ENCODE peak calls at places on chromosomes 16 and 17, in four cellular contexts. O, Q, V and C are unnamed samples.

GRCh38 chr16:67279296-67280089 is at the start of gene PLEKHG4:
- DNase-seq in O (peak), Q (peak), V (peak), C (peak)

GRCh38 chr16:4611337-4612023 is 3.2 kb downstream of the UBALD1 start:
- DNase-seq in O (peak), Q (peak), V (no peak), C (no peak)

GRCh38 chr17:79752175-79752574 is 21.4 kb downstream of the ENPP7 start:
- DNase-seq in O (no peak), Q (no peak), V (no peak), C (no peak)

GRCh38 chr17:9928601-9929341 is 23.7 kb upstream of the RCVRN start:
- DNase-seq in O (peak), Q (no peak), V (peak), C (peak)

GRCh38 chr17:50150354-50151040 is at the start of gene PPP1R9B:
- DNase-seq in O (no peak), Q (no peak), V (no peak), C (no peak)

GRCh38 chr17:8326591-8327583 is 12.8 kb upstream of the ODF4 start:
- DNase-seq in O (peak), Q (no peak), V (no peak), C (no peak)

GRCh38 chr17:2710804-2711607 is 558 bp downstream of the CLUH start:
- DNase-seq in O (no peak), Q (no peak), V (no peak), C (no peak)

GRCh38 chr16:69187387-69187890 is 475 bp downstream of the SNTB2 start:
- DNase-seq in O (peak), Q (peak), V (peak), C (no peak)

GRCh38 chr16:55552621-55553020 is 13.9 kb upstream of the CAPNS2 start:
- DNase-seq in O (peak), Q (no peak), V (peak), C (no peak)

GRCh38 chr16:22206847-22207714 is 1.0 kb downstream of the EEF2K start:
- DNase-seq in O (peak), Q (peak), V (peak), C (peak)

GRCh38 chr17:42548070-42548837 is 4.5 kb upstream of the HSD17B1 start:
- DNase-seq in O (peak), Q (no peak), V (peak), C (no peak)

DNA sequence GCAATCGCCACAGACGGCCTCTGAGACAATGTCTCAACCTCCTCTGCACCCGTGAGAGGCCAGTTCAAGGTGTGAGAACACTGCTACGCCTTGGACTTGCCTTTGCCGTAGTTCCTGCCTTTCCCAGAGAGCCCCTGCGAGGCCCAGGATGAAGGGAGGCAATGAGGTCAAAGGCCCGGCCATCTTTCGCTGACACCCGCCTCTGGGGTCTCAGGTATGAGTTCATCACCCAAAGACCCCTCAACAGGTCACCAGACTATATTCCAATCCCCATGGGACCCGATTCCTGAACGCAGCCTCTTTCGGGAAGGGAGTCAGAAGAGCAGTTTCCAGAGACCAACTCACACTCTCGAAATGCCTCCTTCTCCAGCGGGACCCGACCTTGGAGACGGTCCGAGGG is 573.5 kb downstream of the KCNJ18 start:
- DNase-seq in O (no peak), Q (no peak), V (no peak), C (no peak)
- H3K4me3 ChIP-seq in O (no peak), Q (no peak), V (no peak), C (peak)

DNA sequence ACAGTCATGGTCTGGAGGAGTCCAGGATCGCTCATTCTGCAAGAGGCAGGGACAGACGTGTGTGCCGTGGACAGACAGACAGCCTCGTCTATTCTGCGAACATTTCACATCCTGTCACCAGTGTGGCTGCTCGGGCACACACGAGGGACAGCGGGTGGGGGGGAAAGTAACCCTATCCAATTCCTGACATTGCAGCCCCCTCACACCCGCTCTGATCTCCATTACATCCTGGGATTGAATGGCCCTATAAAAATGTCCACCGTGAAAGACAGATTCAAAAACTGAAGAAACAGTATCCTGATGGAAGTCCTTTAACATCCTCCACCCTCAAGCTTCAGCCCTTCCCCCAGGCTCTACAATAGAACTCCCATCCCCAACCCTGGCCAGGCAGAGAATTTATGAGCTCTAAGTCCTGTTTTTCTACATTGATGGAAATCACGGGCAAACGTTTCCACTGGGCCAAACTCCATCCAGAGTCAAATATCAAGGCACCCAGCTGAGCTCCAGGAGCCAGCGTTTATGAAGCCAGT is 39.4 kb downstream of the HS3ST3A1 start:
- DNase-seq in O (no peak), Q (no peak), V (peak), C (no peak)
- H3K4me3 ChIP-seq in O (no peak), Q (no peak), V (no peak), C (no peak)

GRCh38 chr16:2035431-2036199 is 8.9 kb downstream of the NHERF2 start:
- DNase-seq in O (peak), Q (peak), V (no peak), C (no peak)
- H3K4me3 ChIP-seq in O (no peak), Q (peak), V (no peak), C (no peak)

DNA sequence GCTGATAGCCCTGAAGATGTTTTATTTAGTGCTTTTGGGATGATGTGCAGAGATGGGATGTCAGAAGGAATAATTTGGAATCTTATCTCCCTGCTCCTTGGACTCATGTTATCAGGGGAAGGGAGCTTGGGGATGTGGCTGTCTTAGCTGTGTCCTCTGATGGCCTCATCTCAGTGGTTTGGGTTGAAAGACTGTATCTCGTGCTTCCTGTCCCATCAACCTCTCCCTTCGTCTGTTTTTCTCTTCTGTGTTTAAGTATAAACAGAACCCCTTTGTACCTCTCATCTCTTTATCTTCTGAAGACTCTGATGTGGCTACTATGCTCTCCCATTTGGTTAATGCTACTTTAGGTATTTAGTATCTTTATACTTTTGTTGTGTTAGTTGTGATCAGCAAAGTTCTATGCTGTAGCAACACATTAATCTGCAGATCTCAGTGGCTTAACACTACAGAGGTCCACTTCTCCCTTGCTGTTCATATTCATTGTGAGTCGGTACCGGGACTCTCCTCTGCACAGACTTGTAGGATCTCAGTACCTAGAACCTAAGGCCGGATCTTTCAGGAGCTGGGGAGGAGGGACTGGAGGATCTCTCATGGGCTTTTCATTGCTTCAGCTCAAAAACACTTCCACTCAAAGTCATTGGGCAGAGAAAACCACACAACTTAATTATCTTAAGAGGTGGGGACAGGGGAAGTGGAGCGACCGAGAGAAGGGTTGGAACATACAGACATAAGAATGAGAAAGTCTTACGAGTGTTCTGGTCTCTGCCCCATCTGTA is 28.8 kb downstream of the PRKCA start:
- DNase-seq in O (peak), Q (no peak), V (no peak), C (no peak)
- H3K4me3 ChIP-seq in O (no peak), Q (no peak), V (no peak), C (no peak)

GRCh38 chr17:76446449-76447231 is 6.3 kb downstream of the UBE2O start:
- DNase-seq in O (peak), Q (peak), V (peak), C (no peak)
- H3K4me3 ChIP-seq in O (no peak), Q (no peak), V (no peak), C (peak)

DNA sequence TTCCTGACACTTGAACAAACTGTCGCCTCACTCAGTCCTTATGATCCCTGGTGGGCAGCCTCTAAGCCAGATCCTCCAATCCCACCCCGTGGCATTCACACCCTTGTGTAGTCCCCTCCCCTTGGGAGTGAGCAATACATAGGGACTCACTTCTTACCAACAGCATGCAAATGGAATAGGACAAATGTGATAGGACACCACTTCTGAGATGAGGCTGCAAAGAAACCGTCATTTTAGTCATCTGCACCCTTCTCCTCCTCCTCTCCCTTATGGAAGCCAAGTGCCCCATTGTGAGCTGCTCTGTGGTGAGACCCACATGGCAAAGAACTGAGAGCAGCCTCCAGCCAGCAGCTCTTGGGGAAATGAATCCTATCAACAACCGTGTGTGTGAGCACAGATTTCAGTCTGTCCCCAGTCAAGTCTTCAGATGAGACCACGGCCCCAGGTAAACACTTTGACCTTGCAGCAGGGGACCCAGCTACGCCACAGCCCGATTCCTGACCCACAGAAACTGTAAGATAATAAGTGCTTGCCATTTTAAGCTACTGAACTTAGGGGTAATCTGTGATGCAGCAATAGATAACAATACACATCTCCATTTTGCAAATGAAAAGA is 46.9 kb downstream of the ZFHX3 start:
- DNase-seq in O (no peak), Q (peak), V (no peak), C (no peak)
- H3K4me3 ChIP-seq in O (no peak), Q (peak), V (no peak), C (no peak)

DNA sequence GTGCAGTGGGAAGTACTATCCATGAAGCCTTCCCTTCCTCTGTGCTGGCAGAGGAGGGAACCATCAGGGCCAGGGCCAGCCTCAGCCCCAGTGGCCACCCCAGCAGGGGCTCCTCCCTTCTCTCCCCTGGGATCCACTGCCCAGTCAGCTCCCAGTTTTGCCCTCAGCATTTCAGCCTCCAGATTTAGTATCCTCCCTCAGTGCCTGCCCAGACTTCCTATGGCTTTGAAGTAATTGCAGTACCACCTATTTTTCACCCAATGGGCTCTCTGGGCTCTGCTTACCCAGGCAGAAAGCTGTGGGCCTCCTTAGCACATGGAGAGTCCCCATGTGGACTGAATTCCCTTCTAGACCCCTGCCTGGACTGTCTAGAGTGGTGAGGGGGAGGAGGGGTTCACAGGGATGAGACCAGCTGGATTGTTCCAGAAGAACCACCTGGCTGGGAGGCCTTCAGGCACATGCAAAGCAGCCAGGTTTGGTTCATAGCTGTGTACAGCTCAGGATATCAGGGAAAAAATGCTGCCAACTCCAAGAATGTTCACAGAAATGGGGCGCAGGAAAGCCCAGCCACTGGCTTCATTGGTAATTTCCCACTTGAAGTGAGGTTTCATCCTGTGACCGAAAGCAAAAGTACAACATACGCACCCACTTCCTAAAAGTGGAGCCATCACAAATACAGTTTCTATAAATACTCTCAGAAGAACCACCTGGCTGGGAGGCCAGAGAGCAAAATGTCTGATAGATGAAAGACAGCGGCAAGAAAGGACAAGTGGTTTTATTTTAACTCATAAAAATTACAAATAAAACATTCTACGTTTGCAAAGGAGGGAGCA is 15.2 kb upstream of the HERPUD1 start:
- DNase-seq in O (no peak), Q (peak), V (no peak), C (no peak)
- H3K4me3 ChIP-seq in O (no peak), Q (no peak), V (no peak), C (no peak)

DNA sequence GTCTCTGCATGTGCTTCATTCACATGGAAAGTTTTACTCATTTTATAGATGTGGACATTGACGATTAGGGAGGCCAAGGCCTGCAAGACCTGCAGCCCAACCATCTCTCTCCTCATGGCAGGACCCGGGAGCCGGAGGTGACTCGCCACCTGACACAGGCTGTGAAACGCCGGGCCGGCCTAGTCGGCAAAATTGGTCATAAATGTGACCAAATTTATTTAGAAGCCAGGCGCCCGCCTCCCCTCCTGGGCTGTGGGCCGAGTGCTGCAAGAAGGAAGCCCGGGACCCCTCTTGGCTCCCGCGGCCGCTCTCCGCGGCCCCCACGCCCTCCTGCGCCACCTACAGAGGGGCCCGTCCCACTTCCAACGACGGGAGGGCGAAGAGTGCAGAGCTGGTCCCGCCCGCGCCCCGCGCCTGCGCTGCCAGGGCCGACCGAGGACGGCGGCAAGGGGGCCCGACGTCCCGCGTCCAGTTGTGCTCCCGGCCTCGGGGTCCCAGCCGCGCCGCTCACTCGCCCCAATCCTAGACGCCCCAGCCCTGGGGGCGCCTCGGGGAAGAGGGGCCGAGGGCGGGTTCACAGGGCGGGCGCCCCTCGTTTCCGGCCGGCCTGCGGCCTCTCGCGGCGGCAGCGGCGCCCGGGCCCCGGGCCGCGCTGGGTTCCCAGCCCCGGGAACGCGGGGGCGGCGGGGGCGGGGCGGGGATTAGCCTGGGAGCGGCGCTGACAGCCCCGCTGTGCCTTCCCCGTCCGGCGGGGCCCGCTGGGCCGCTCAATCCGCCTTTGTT is 47.5 kb downstream of the WNT3 start:
- DNase-seq in O (peak), Q (peak), V (no peak), C (no peak)
- H3K4me3 ChIP-seq in O (peak), Q (peak), V (peak), C (peak)

GRCh38 chr16:21069986-21070385 is 80.7 kb downstream of the DNAH3 start:
- DNase-seq in O (no peak), Q (no peak), V (no peak), C (no peak)

GRCh38 chr16:21071741-21072140 is 78.9 kb downstream of the DNAH3 start:
- DNase-seq in O (no peak), Q (no peak), V (no peak), C (no peak)

GRCh38 chr16:21075252-21075651 is 75.4 kb downstream of the DNAH3 start:
- DNase-seq in O (no peak), Q (no peak), V (no peak), C (no peak)

GRCh38 chr16:21070564-21070963 is 80.1 kb downstream of the DNAH3 start:
- DNase-seq in O (no peak), Q (no peak), V (no peak), C (no peak)

DNA sequence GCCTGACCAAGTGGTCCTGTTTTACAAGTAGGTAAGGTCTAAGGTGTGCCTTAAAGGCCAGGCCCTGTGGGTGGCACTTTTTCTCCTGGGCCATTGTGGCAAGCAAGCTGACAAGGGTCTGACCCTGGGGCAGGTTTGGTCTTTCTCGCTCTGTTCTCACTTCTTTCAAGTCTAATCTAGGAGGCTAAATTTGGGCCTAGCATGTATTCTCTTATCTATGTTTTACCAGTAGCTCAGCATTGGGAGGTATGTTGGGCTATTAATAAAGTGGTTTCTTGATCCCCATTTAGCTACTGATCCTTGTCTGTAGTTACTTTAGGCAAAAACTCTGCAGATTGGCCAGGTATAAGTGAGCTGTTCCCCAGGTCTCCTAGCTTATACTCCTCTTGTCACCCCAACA is 77.7 kb downstream of the DNAH3 start:
- DNase-seq in O (no peak), Q (no peak), V (no peak), C (no peak)
- H3K4me3 ChIP-seq in O (no peak), Q (no peak), V (no peak), C (no peak)